ENCODE peak calls at places on chromosomes 4 and X, in ten cellular contexts. L is cardiac muscle cell, H is AG04450, Z is body of pancreas, G is MCF 10A, B is head of caudate nucleus, R is AG09309, S is AML-193, M is activated T-cell treated with anti-CD3 and anti-CD28 coated beads for 4 hours, U is esophagus muscularis mucosa. X is an unnamed sample.

GRCh38 chr4:7739077-7739917 is 200.4 kb downstream of the AFAP1 start:
- DNase-seq in R (no peak), L (no peak), H (no peak), U (no peak), S (no peak), B (no peak), Z (no peak), M (no peak), G (no peak), X (no peak)

GRCh38 chr4:84912741-84913140 is 53.7 kb downstream of the WDFY3 start:
- DNase-seq in B (no peak), U (no peak), H (no peak), G (no peak), R (no peak), M (no peak), L (no peak), Z (no peak), S (no peak), X (no peak)

GRCh38 chr4:15007201-15007600 is 4.9 kb downstream of the CPEB2 start:
- DNase-seq in M (no peak), H (no peak), L (no peak), U (no peak), R (no peak), S (no peak), Z (no peak), B (no peak), G (no peak), X (no peak)

GRCh38 chr4:7817877-7818675 is 121.6 kb downstream of the AFAP1 start:
- DNase-seq in G (no peak), Z (peak; percentile 67), L (peak; percentile 85), R (no peak), M (no peak), U (no peak), H (no peak), B (no peak), S (no peak), X (no peak)

GRCh38 chr4:4410271-4410670 is 23.4 kb downstream of the NSG1 start:
- DNase-seq in G (no peak), R (no peak), L (no peak), M (no peak), H (no peak), S (no peak), B (no peak), U (no peak), Z (no peak), X (no peak)

GRCh38 chrX:94576367-94577004 is 902.5 kb downstream of the FAM133A start:
- DNase-seq in B (no peak), L (no peak), H (no peak), U (no peak), S (no peak), G (peak; percentile 24), Z (no peak), R (no peak), M (no peak), X (no peak)

GRCh38 chrX:18173494-18174180 is 47.0 kb downstream of the BEND2 start:
- DNase-seq in S (no peak), M (no peak), R (no peak), Z (no peak), U (no peak), B (no peak), H (no peak), G (no peak), L (no peak), X (peak; percentile 1)

GRCh38 chrX:102085706-102086105 is 39.8 kb upstream of the TCEAL2 start:
- DNase-seq in Z (no peak), H (no peak), S (no peak), U (no peak), B (no peak), M (no peak), L (no peak), R (no peak), G (peak; percentile 23), X (no peak)

X was measured in Ammon's horn.